ENCODE peak calls at places on chromosomes 13 and 19, in six cellular contexts. Q is lung, D is WTC11, V is kidney epithelial cell, K is thoracic aorta, A is astrocyte of the cerebellum. Y is an unnamed sample.

GRCh38 chr19:48636859-48637448 is at the start of gene DBP:
- DNase-seq in Q (no peak), D (peak; percentile 50), V (no peak), K (no peak), A (no peak), Y (no peak)

GRCh38 chr19:3671680-3672574 is 28.3 kb downstream of the PIP5K1C start:
- DNase-seq in Q (no peak), D (no peak), V (no peak), K (no peak), A (no peak), Y (peak; percentile 36)

GRCh38 chr13:98743377-98743776 is 9.1 kb downstream of the SLC15A1 start:
- DNase-seq in Q (no peak), D (no peak), V (no peak), K (no peak), A (no peak), Y (no peak)

GRCh38 chr19:13850910-13851753 is 25.8 kb upstream of the NANOS3 start:
- DNase-seq in Q (peak; percentile 85), D (no peak), V (no peak), K (peak; percentile 70), A (peak; percentile 81), Y (peak; percentile 95)

GRCh38 chr19:28045621-28046020 is 1167.3 kb downstream of the UQCRFS1 start:
- DNase-seq in Q (no peak), D (no peak), V (no peak), K (no peak), A (no peak), Y (no peak)

GRCh38 chr19:36997152-36997842 is 80.9 kb upstream of the ZNF420 start:
- DNase-seq in Q (no peak), D (no peak), V (no peak), K (no peak), A (no peak), Y (no peak)

GRCh38 chr19:49165865-49166301 is 8.3 kb downstream of the TRPM4 start:
- DNase-seq in Q (no peak), D (peak; percentile 39), V (no peak), K (no peak), A (no peak), Y (no peak)

GRCh38 chr19:57441979-57442752 is 7.0 kb downstream of the ZNF749 start:
- DNase-seq in Q (no peak), D (no peak), V (no peak), K (no peak), A (no peak), Y (no peak)

GRCh38 chr19:14248578-14249011 is 42.6 kb upstream of the ADGRL1 start:
- DNase-seq in Q (no peak), D (peak; percentile 90), V (no peak), K (no peak), A (peak; percentile 8), Y (peak; percentile 74)

GRCh38 chr13:44760434-44760833 is 184.3 kb upstream of the TSC22D1 start:
- DNase-seq in Q (no peak), D (no peak), V (no peak), K (no peak), A (no peak), Y (no peak)

GRCh38 chr13:98508280-98509074 is 68.4 kb downstream of the STK24 start:
- DNase-seq in Q (no peak), D (no peak), V (peak; percentile 89), K (no peak), A (peak; percentile 78), Y (peak; percentile 90)

GRCh38 chr19:2561895-2562294 is 86.0 kb downstream of the GADD45B start:
- DNase-seq in Q (no peak), D (no peak), V (no peak), K (no peak), A (no peak), Y (no peak)

GRCh38 chr19:5038631-5039271 is 69.8 kb downstream of the KDM4B start:
- DNase-seq in Q (no peak), D (peak; percentile 54), V (no peak), K (no peak), A (no peak), Y (peak; percentile 41)

GRCh38 chr19:55210120-55210493 is 806 bp upstream of the PTPRH start:
- DNase-seq in Q (no peak), D (no peak), V (peak; percentile 92), K (no peak), A (peak; percentile 77), Y (peak; percentile 96)

GRCh38 chr19:5697022-5697889 is 7.2 kb downstream of the RPL36 start:
- DNase-seq in Q (no peak), D (no peak), V (no peak), K (no peak), A (no peak), Y (no peak)

GRCh38 chr13:76730220-76730619 is 156.0 kb downstream of the KCTD12 start:
- DNase-seq in Q (no peak), D (no peak), V (no peak), K (no peak), A (no peak), Y (peak; percentile 35)

GRCh38 chr19:4897146-4897545 is 5.5 kb downstream of the ARRDC5 start:
- DNase-seq in Q (no peak), D (no peak), V (no peak), K (no peak), A (no peak), Y (no peak)

GRCh38 chr13:29507356-29507755 is 88.1 kb downstream of the SLC7A1 start:
- DNase-seq in Q (no peak), D (no peak), V (peak; percentile 28), K (no peak), A (no peak), Y (no peak)

GRCh38 chr19:30001794-30002193 is 59.8 kb downstream of the URI1 start:
- DNase-seq in Q (no peak), D (no peak), V (no peak), K (no peak), A (peak; percentile 15), Y (peak; percentile 18)

GRCh38 chr13:70723732-70724131 is 615.5 kb upstream of the KLHL1 start:
- DNase-seq in Q (no peak), D (no peak), V (no peak), K (no peak), A (peak; percentile 23), Y (no peak)

GRCh38 chr19:13053238-13053637 is 49.4 kb downstream of the LYL1 start:
- DNase-seq in Q (no peak), D (no peak), V (no peak), K (no peak), A (no peak), Y (no peak)

GRCh38 chr13:64332048-64332447 is 2898.1 kb downstream of the PCDH9 start:
- DNase-seq in Q (no peak), D (no peak), V (peak; percentile 43), K (no peak), A (no peak), Y (no peak)

GRCh38 chr19:18733196-18733647 is 49.7 kb downstream of the CRTC1 start:
- DNase-seq in Q (no peak), D (no peak), V (no peak), K (no peak), A (peak; percentile 34), Y (peak; percentile 86)

GRCh38 chr19:6459356-6460098 is at the start of gene SLC25A23:
- DNase-seq in Q (peak; percentile 79), D (peak; percentile 79), V (no peak), K (no peak), A (peak; percentile 44), Y (peak; percentile 85)

GRCh38 chr19:46719629-46720515 is 3.0 kb upstream of the PRKD2 start:
- DNase-seq in Q (no peak), D (no peak), V (no peak), K (no peak), A (no peak), Y (no peak)

GRCh38 chr13:112481458-112481857 is 105.3 kb downstream of the SPACA7 start:
- DNase-seq in Q (no peak), D (no peak), V (no peak), K (no peak), A (peak; percentile 41), Y (no peak)

GRCh38 chr19:55678121-55678671 is 3.2 kb downstream of the EPN1 start:
- DNase-seq in Q (no peak), D (no peak), V (no peak), K (no peak), A (no peak), Y (no peak)

GRCh38 chr19:8255426-8256125 is 46.4 kb downstream of the CERS4 start:
- DNase-seq in Q (no peak), D (no peak), V (no peak), K (no peak), A (no peak), Y (no peak)

GRCh38 chr13:113849546-113849945 is 14.3 kb downstream of the GAS6 start:
- DNase-seq in Q (no peak), D (no peak), V (no peak), K (no peak), A (no peak), Y (no peak)

GRCh38 chr19:31416548-31416947 is 67.3 kb upstream of the TSHZ3 start:
- DNase-seq in Q (no peak), D (no peak), V (no peak), K (no peak), A (no peak), Y (no peak)
- TF ChIP-seq CTCF in Q (no peak), D (no peak), V (no peak), K (no peak), A (no peak), Y (no peak)

GRCh38 chr19:17340871-17341357 is 3.6 kb downstream of the GTPBP3 start:
- DNase-seq in Q (no peak), D (peak; percentile 40), V (no peak), K (no peak), A (no peak), Y (no peak)
- TF ChIP-seq CTCF in Q (no peak), D (no peak), V (no peak), K (no peak), A (no peak), Y (no peak)

GRCh38 chr13:59277106-59277505 is 886.6 kb downstream of the DIAPH3 start:
- DNase-seq in Q (no peak), D (no peak), V (no peak), K (no peak), A (no peak), Y (no peak)
- TF ChIP-seq CTCF in Q (no peak), D (no peak), V (no peak), K (no peak), A (no peak), Y (no peak)

GRCh38 chr13:67416047-67416925 is 186.2 kb upstream of the PCDH9 start:
- DNase-seq in Q (no peak), D (peak; percentile 79), V (no peak), K (no peak), A (no peak), Y (peak; percentile 54)
- TF ChIP-seq CTCF in Q (no peak), D (peak; percentile 64), V (peak; percentile 65), K (no peak), A (peak; percentile 70), Y (peak; percentile 99)

Y was measured in cardiac fibroblast.